ENCODE peak calls at places on chromosome 9, in four cellular contexts. U, Z, O and Y are unnamed samples.

GRCh38 chr9:84277646-84278045 is 62.9 kb downstream of the SLC28A3 start:
- DNase-seq in Z (no peak), U (no peak), O (no peak), Y (peak)

GRCh38 chr9:23526806-23527205 is 299.2 kb downstream of the ELAVL2 start:
- DNase-seq in Z (no peak), U (no peak), O (no peak), Y (peak)

GRCh38 chr9:127535834-127536233 is 76.2 kb upstream of the STXBP1 start:
- DNase-seq in O (no peak), U (no peak), Z (no peak), Y (no peak)

GRCh38 chr9:134627417-134628353 is 13.9 kb upstream of the COL5A1 start:
- DNase-seq in O (no peak), U (no peak), Z (peak), Y (no peak)

GRCh38 chr9:97557606-97558095 is 56.2 kb downstream of the TMOD1 start:
- DNase-seq in Z (no peak), U (peak), O (no peak), Y (no peak)

GRCh38 chr9:110578896-110579752 is at the start of gene SVEP1:
- DNase-seq in Z (no peak), O (no peak), U (peak), Y (peak)

GRCh38 chr9:96854877-96855273 is 561 bp upstream of the ZNF782 start:
- DNase-seq in U (no peak), Z (no peak), O (no peak), Y (no peak)

GRCh38 chr9:70054546-70054945 is 10.9 kb downstream of the MAMDC2 start:
- DNase-seq in U (no peak), O (no peak), Z (no peak), Y (no peak)

GRCh38 chr9:95504053-95504963 is 12.5 kb downstream of the PTCH1 start:
- DNase-seq in U (peak), Z (peak), O (no peak), Y (peak)

GRCh38 chr9:126886897-126887296 is 26.5 kb downstream of the ZBTB34 start:
- DNase-seq in U (no peak), O (no peak), Z (no peak), Y (no peak)

GRCh38 chr9:34046784-34047379 is 1.8 kb downstream of the UBAP2 start:
- DNase-seq in U (peak), Z (peak), O (peak), Y (no peak)

GRCh38 chr9:69332067-69332685 is 7.2 kb downstream of the ENTREP1 start:
- DNase-seq in Z (no peak), O (no peak), U (no peak), Y (no peak)

GRCh38 chr9:107112707-107113243 is 170.3 kb upstream of the RAD23B start:
- DNase-seq in U (no peak), O (no peak), Z (no peak), Y (no peak)

GRCh38 chr9:306907-307306 is 92.2 kb downstream of the DOCK8 start:
- DNase-seq in Z (peak), U (peak), O (peak), Y (no peak)

GRCh38 chr9:93896496-93897033 is 58.6 kb downstream of the BARX1 start:
- DNase-seq in Z (no peak), O (no peak), U (no peak), Y (no peak)

GRCh38 chr9:19373527-19373926 is 6.5 kb downstream of the RPS6 start:
- DNase-seq in Z (peak), O (no peak), U (no peak), Y (no peak)

GRCh38 chr9:4750021-4750673 is 9.1 kb upstream of the AK3 start:
- DNase-seq in Z (peak), U (peak), O (no peak), Y (peak)

GRCh38 chr9:106860731-106861584 is 2.0 kb upstream of the ZNF462 start:
- DNase-seq in U (peak), O (no peak), Z (no peak), Y (peak)

GRCh38 chr9:11063263-11063662 is 450.5 kb upstream of the PTPRD start:
- DNase-seq in O (no peak), U (no peak), Z (no peak), Y (no peak)

GRCh38 chr9:38386319-38386895 is 6.1 kb upstream of the ALDH1B1 start:
- DNase-seq in Z (no peak), O (no peak), U (no peak), Y (no peak)

GRCh38 chr9:126514037-126514821 is 99.5 kb upstream of the LMX1B start:
- DNase-seq in Z (peak), O (peak), U (peak), Y (no peak)

GRCh38 chr9:117088786-117089185 is 326.1 kb downstream of the ASTN2 start:
- DNase-seq in U (no peak), Z (no peak), O (no peak), Y (no peak)

GRCh38 chr9:113957778-113958430 is 81.8 kb downstream of the ZNF618 start:
- DNase-seq in Z (no peak), U (peak), O (no peak), Y (peak)

GRCh38 chr9:108704156-108704852 is 151.5 kb downstream of the ACTL7B start:
- DNase-seq in U (peak), Z (no peak), O (no peak), Y (peak)

GRCh38 chr9:37554318-37554717 is 21.9 kb downstream of the FBXO10 start:
- DNase-seq in Z (no peak), O (no peak), U (no peak), Y (no peak)

GRCh38 chr9:15121591-15121990 is 185.4 kb downstream of the TTC39B start:
- DNase-seq in O (no peak), U (no peak), Z (no peak), Y (no peak)

GRCh38 chr9:105126233-105126632 is 118.2 kb upstream of the SLC44A1 start:
- DNase-seq in O (no peak), U (peak), Z (no peak), Y (no peak)

GRCh38 chr9:111959468-111959941 is 62.9 kb downstream of the UGCG start:
- DNase-seq in Z (no peak), O (no peak), U (peak), Y (peak)

GRCh38 chr9:134413890-134414731 is 87.9 kb downstream of the RXRA start:
- DNase-seq in U (peak), Z (no peak), O (no peak), Y (peak)

GRCh38 chr9:34572092-34572491 is 17.4 kb downstream of the CNTFR start:
- DNase-seq in O (no peak), U (no peak), Z (no peak), Y (no peak)